ENCODE peak calls at places on chromosomes 2 and 18, in five cellular contexts. X is A549, Q is dorsolateral prefrontal cortex, Y is SK-N-SH, F is body of pancreas. U is an unnamed sample.

GRCh38 chr2:109258376-109258775 is 129.4 kb downstream of the SH3RF3 start:
- DNase-seq in X (no peak), F (no peak), Q (no peak), Y (no peak), U (no peak)

GRCh38 chr2:141341444-141341843 is 789.4 kb downstream of the LRP1B start:
- DNase-seq in F (no peak), X (peak), Q (no peak), Y (no peak), U (no peak)

GRCh38 chr2:226387499-226387942 is 412.1 kb downstream of the IRS1 start:
- DNase-seq in Q (no peak), X (no peak), Y (no peak), F (no peak), U (no peak)

GRCh38 chr2:146874260-146874658 is 970.6 kb upstream of the ACVR2A start:
- DNase-seq in Y (no peak), F (no peak), X (peak), Q (no peak), U (peak)

GRCh38 chr18:22817844-22818243 is 115.3 kb upstream of the RBBP8 start:
- DNase-seq in Q (no peak), F (no peak), Y (no peak), X (no peak), U (no peak)

GRCh38 chr2:163554864-163555263 is 180.9 kb downstream of the FIGN start:
- DNase-seq in Y (no peak), F (no peak), Q (no peak), X (no peak), U (no peak)

GRCh38 chr2:46701152-46701551 is 214.5 kb downstream of the MCFD2 start:
- DNase-seq in F (no peak), Y (no peak), X (no peak), Q (no peak), U (no peak)

GRCh38 chr2:67574230-67574629 is 177.1 kb downstream of the ETAA1 start:
- DNase-seq in Y (no peak), X (peak), Q (no peak), F (no peak), U (no peak)

GRCh38 chr2:86011449-86011941 is 94.2 kb downstream of the POLR1A start:
- DNase-seq in X (no peak), Q (no peak), Y (no peak), F (no peak), U (no peak)

GRCh38 chr2:23761638-23762037 is 165.3 kb downstream of the ATAD2B start:
- DNase-seq in F (no peak), X (no peak), Y (no peak), Q (no peak), U (no peak)

GRCh38 chr2:145095641-145096435 is 575.9 kb upstream of the ZEB2 start:
- DNase-seq in X (no peak), F (no peak), Y (no peak), Q (no peak), U (no peak)

GRCh38 chr2:66217039-66217438 is 217.9 kb upstream of the MEIS1 start:
- DNase-seq in X (no peak), Y (no peak), F (no peak), Q (no peak), U (no peak)

GRCh38 chr2:165691615-165692014 is 102.4 kb downstream of the GALNT3 start:
- DNase-seq in X (no peak), F (no peak), Q (peak), Y (no peak), U (peak)

GRCh38 chr18:32549248-32549842 is 78.7 kb upstream of the GAREM1 start:
- DNase-seq in F (peak), Y (peak), Q (peak), X (peak), U (no peak)

GRCh38 chr2:239374896-239375277 is 25.9 kb downstream of the HDAC4 start:
- DNase-seq in F (no peak), Q (no peak), Y (no peak), X (no peak), U (no peak)

GRCh38 chr2:50720695-50721314 is 311.1 kb downstream of the NRXN1 start:
- DNase-seq in Q (no peak), X (no peak), Y (no peak), F (no peak), U (no peak)

GRCh38 chr2:62457555-62457954 is 48.4 kb downstream of the TMEM17 start:
- DNase-seq in Q (no peak), F (peak), X (no peak), Y (no peak), U (no peak)

GRCh38 chr2:42457011-42457410 is 36.8 kb downstream of the KCNG3 start:
- DNase-seq in F (no peak), Y (no peak), Q (no peak), X (peak), U (no peak)
- TF ChIP-seq CTCF in F (no peak), Y (peak), Q (no peak), X (no peak), U (no peak)

GRCh38 chr2:15766303-15766861 is 174.0 kb upstream of the MYCN start:
- DNase-seq in F (no peak), Y (no peak), Q (no peak), X (no peak), U (no peak)
- H3K27ac ChIP-seq in F (no peak), Y (no peak), Q (no peak), X (no peak), U (no peak)

DNA sequence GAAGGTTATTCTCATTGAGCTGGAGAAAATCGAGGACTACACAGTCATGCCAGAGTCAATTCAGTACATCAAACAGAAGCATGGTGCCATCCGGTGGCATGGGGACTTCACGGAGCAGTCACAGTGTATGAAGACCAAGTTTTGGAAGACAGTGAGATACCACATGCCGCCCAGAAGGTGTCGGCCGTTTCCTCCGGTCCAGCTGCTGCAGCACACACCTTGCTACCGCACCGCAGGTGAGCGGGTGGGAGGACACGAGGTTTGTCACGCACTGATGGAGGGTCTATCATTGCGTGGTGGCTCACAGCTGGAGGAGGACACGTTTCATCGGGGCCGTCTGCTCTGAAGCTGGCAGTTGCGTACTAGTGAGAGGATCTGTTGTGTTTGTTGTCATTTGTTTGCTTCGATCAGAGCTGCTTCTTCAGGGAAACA is 48.2 kb downstream of the IL1RL2 start:
- DNase-seq in X (peak), Q (no peak), F (no peak), Y (no peak), U (no peak)
- TF ChIP-seq CTCF in X (no peak), Q (no peak), F (no peak), Y (no peak), U (no peak)

DNA sequence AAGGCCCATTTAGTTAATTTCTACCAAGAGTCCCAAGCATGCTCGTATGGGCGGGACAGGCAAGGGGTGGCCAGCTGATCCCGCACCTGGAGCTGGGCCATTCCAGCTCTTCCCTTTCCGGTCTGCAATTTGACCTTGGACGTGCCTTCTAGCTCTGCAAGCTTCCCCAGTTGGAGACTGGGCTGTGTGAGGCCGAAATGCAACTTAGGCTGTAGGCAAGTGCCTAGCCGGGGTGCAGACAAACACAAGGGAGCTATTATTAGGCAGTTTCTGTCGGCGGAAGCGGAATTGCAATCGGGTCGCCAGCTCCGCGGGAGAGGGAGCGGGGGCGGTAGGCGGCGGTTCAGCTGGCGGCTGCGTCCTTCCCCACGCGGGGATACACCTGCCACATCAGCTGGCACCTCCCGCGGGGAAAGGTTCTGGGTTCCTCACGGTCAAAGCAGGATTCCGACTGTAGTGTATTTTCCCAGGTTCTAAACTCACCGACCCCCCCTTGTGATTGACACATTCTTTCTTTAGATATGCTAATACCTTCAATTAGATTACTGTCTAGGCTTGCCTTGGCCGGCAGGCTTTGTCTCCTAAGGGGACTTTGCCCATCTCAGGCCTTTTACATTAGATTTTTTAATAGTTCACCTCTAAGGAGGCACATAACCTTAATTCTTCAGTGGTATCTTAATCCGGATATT is 17.1 kb upstream of the ZNF532 start:
- DNase-seq in X (no peak), Q (peak), F (peak), Y (no peak), U (no peak)
- H3K27ac ChIP-seq in X (no peak), Q (peak), F (peak), Y (no peak), U (no peak)

DNA sequence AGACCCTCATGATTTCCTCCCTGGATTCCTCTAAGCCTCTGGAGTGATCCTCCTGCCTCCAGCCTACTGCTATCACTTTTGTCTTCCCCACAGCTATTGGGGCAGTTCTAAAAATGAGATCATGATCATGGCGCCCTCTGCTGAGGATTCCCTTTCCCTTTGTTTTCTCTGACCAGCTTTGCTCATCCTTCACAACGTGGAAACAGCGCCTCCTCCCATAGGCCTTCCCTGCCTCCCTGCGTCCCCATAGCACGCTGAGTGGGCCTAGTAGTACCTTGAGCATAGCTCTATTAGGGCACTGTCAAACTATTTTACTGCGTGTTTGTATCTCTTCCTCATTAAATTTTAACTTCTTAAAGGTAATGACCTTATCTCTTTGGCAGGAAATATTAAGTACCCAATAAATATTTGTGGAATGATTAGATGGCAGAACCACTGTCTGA is 207.0 kb upstream of the FANCL start:
- DNase-seq in X (peak), F (peak), Q (peak), Y (peak), U (no peak)
- TF ChIP-seq CTCF in X (peak), F (peak), Q (peak), Y (peak), U (no peak)